ENCODE peak calls at places on chromosomes 4 and X, in four cellular contexts. One of them, this sample, is unnamed.

GRCh38 chrX:148412006-148412405 is 88.4 kb upstream of the AFF2 start:
- DNase-seq in thoracic aorta: no peak
- DNase-seq in heart left ventricle: no peak
- DNase-seq in stomach: no peak
- DNase-seq in this sample: no peak

GRCh38 chr4:98633159-98633558 is 25.3 kb downstream of the TSPAN5 start:
- DNase-seq in thoracic aorta: no peak
- DNase-seq in heart left ventricle: no peak
- DNase-seq in stomach: no peak
- DNase-seq in this sample: no peak

GRCh38 chr4:26298198-26298950 is 22.4 kb upstream of the RBPJ start:
- DNase-seq in thoracic aorta: no peak
- DNase-seq in heart left ventricle: no peak
- DNase-seq in stomach: no peak
- DNase-seq in this sample: no peak

GRCh38 chr4:146638801-146639351 is at the start of gene POU4F2:
- DNase-seq in thoracic aorta: no peak
- DNase-seq in heart left ventricle: no peak
- DNase-seq in stomach: no peak
- DNase-seq in this sample: no peak

GRCh38 chr4:149781150-149781549 is 34.5 kb downstream of the IQCM start:
- DNase-seq in thoracic aorta: no peak
- DNase-seq in heart left ventricle: no peak
- DNase-seq in stomach: no peak
- DNase-seq in this sample: no peak

GRCh38 chrX:117840645-117841044 is 276.0 kb downstream of the KLHL13 start:
- DNase-seq in thoracic aorta: no peak
- DNase-seq in heart left ventricle: no peak
- DNase-seq in stomach: no peak
- DNase-seq in this sample: no peak

GRCh38 chr4:110515676-110516075 is 39.7 kb downstream of the ENPEP start:
- DNase-seq in thoracic aorta: no peak
- DNase-seq in heart left ventricle: no peak
- DNase-seq in stomach: no peak
- DNase-seq in this sample: no peak

GRCh38 chr4:13640149-13640671 is 12.7 kb upstream of the BOD1L1 start:
- DNase-seq in thoracic aorta: no peak
- DNase-seq in heart left ventricle: no peak
- DNase-seq in stomach: no peak
- DNase-seq in this sample: no peak

GRCh38 chrX:152025656-152026440 is 51.4 kb upstream of the GABRE start:
- DNase-seq in thoracic aorta: no peak
- DNase-seq in heart left ventricle: no peak
- DNase-seq in stomach: no peak
- DNase-seq in this sample: no peak

GRCh38 chr4:127503111-127503510 is 129.6 kb upstream of the INTU start:
- DNase-seq in thoracic aorta: no peak
- DNase-seq in heart left ventricle: no peak
- DNase-seq in stomach: no peak
- DNase-seq in this sample: no peak

GRCh38 chr4:143358419-143358818 is 21.7 kb downstream of the GAB1 start:
- DNase-seq in thoracic aorta: no peak
- DNase-seq in heart left ventricle: no peak
- DNase-seq in stomach: no peak
- DNase-seq in this sample: no peak

GRCh38 chrX:101931104-101931493 is 728 bp downstream of the ZMAT1 start:
- DNase-seq in thoracic aorta: no peak
- DNase-seq in heart left ventricle: no peak
- DNase-seq in stomach: no peak
- DNase-seq in this sample: no peak

GRCh38 chr4:7226993-7227392 is 34.7 kb downstream of the SORCS2 start:
- DNase-seq in thoracic aorta: no peak
- DNase-seq in heart left ventricle: no peak
- DNase-seq in stomach: no peak
- DNase-seq in this sample: no peak

GRCh38 chr4:39054497-39054896 is 7.5 kb upstream of the KLHL5 start:
- DNase-seq in thoracic aorta: no peak
- DNase-seq in heart left ventricle: no peak
- DNase-seq in stomach: no peak
- DNase-seq in this sample: no peak

GRCh38 chr4:153603258-153603657 is 80.8 kb upstream of the TLR2 start:
- DNase-seq in thoracic aorta: no peak
- DNase-seq in heart left ventricle: no peak
- DNase-seq in stomach: no peak
- DNase-seq in this sample: no peak

GRCh38 chr4:6701371-6701770 is 7.7 kb downstream of the S100P start:
- DNase-seq in thoracic aorta: no peak
- DNase-seq in heart left ventricle: no peak
- DNase-seq in stomach: no peak
- DNase-seq in this sample: no peak

GRCh38 chrX:134631404-134632346 is 26.6 kb downstream of the PLAC1 start:
- DNase-seq in thoracic aorta: no peak
- DNase-seq in heart left ventricle: no peak
- DNase-seq in stomach: no peak
- DNase-seq in this sample: no peak

GRCh38 chr4:169369634-169370033 is 98.9 kb upstream of the SH3RF1 start:
- DNase-seq in thoracic aorta: no peak
- DNase-seq in heart left ventricle: no peak
- DNase-seq in stomach: no peak
- DNase-seq in this sample: no peak

GRCh38 chr4:186554890-186555827 is at the start of gene MTNR1A:
- DNase-seq in thoracic aorta: no peak
- DNase-seq in heart left ventricle: no peak
- DNase-seq in stomach: no peak
- DNase-seq in this sample: peak
- TF ChIP-seq CTCF in thoracic aorta: no peak
- TF ChIP-seq CTCF in heart left ventricle: no peak
- TF ChIP-seq CTCF in stomach: no peak
- TF ChIP-seq CTCF in this sample: peak

GRCh38 chrX:97132654-97133415 is 249.1 kb downstream of the RPA4 start:
- DNase-seq in thoracic aorta: no peak
- DNase-seq in heart left ventricle: no peak
- DNase-seq in stomach: no peak
- DNase-seq in this sample: no peak

GRCh38 chrX:97126020-97126419 is 242.3 kb downstream of the RPA4 start:
- DNase-seq in thoracic aorta: no peak
- DNase-seq in heart left ventricle: no peak
- DNase-seq in stomach: no peak
- DNase-seq in this sample: no peak

GRCh38 chrX:97131886-97132285 is 248.2 kb downstream of the RPA4 start:
- DNase-seq in thoracic aorta: no peak
- DNase-seq in heart left ventricle: no peak
- DNase-seq in stomach: no peak
- DNase-seq in this sample: no peak
- TF ChIP-seq CTCF in thoracic aorta: no peak
- TF ChIP-seq CTCF in heart left ventricle: no peak
- TF ChIP-seq CTCF in stomach: no peak
- TF ChIP-seq CTCF in this sample: no peak

GRCh38 chrX:84170931-84171330 is 17.1 kb downstream of the RPS6KA6 start:
- DNase-seq in thoracic aorta: no peak
- DNase-seq in heart left ventricle: no peak
- DNase-seq in stomach: no peak
- DNase-seq in this sample: no peak

GRCh38 chrX:84162401-84162800 is 25.6 kb downstream of the RPS6KA6 start:
- DNase-seq in thoracic aorta: no peak
- DNase-seq in heart left ventricle: no peak
- DNase-seq in stomach: no peak
- DNase-seq in this sample: no peak

GRCh38 chrX:84168574-84168973 is 19.4 kb downstream of the RPS6KA6 start:
- DNase-seq in thoracic aorta: no peak
- DNase-seq in heart left ventricle: no peak
- DNase-seq in stomach: no peak
- DNase-seq in this sample: no peak

GRCh38 chrX:84165716-84166115 is 22.3 kb downstream of the RPS6KA6 start:
- DNase-seq in thoracic aorta: no peak
- DNase-seq in heart left ventricle: no peak
- DNase-seq in stomach: no peak
- DNase-seq in this sample: no peak

DNA sequence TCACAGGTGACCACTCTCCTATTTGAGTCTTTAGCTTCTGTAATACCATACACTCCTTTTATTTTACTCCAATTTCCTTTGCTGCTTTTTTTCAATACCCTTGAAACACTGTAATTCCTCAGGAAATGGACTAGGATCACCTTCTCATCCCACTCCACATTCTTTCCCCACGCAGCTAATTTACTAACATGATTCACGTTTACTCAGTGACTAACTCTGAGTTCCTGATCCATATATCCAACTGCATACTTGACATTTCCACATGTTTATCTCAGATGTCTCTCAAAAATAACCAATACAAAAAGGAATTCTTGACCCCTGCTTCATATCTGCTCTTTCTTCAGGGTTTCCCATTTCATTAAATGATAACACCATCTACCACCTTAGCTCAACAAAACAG is 19.9 kb downstream of the RPS6KA6 start:
- DNase-seq in thoracic aorta: no peak
- DNase-seq in heart left ventricle: no peak
- DNase-seq in stomach: no peak
- DNase-seq in this sample: no peak
- TF ChIP-seq CTCF in thoracic aorta: no peak
- TF ChIP-seq CTCF in heart left ventricle: no peak
- TF ChIP-seq CTCF in stomach: no peak
- TF ChIP-seq CTCF in this sample: no peak

DNA sequence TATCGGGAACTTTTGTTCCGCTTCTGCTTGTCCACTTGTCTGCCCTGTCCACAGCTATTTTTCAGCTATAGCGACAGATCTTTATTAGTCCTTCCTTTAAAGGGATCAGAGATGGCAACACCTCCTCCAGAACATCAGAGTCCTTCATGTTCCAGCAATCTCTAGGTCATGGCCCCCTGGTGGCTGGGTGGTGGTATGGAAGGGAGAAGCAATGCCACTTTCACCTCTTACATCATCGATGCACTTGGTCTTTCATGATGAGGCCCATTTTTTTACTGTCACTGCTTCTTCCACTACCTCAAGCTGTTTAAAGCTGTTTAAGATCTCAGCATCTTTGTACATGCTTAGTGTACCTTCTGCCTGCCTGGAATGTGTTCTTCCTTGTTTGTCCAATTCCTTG is 106.7 kb downstream of the ARHGAP6 start:
- DNase-seq in thoracic aorta: no peak
- DNase-seq in heart left ventricle: no peak
- DNase-seq in stomach: peak
- DNase-seq in this sample: peak
- TF ChIP-seq CTCF in thoracic aorta: no peak
- TF ChIP-seq CTCF in heart left ventricle: no peak
- TF ChIP-seq CTCF in stomach: no peak
- TF ChIP-seq CTCF in this sample: peak

GRCh38 chr4:4509521-4509920 is 32.3 kb downstream of the STX18 start:
- DNase-seq in thoracic aorta: no peak
- DNase-seq in heart left ventricle: no peak
- DNase-seq in stomach: no peak
- DNase-seq in this sample: no peak

GRCh38 chr4:4504783-4505182 is 37.1 kb downstream of the STX18 start:
- DNase-seq in thoracic aorta: no peak
- DNase-seq in heart left ventricle: no peak
- DNase-seq in stomach: no peak
- DNase-seq in this sample: no peak

GRCh38 chr4:4506961-4507360 is 34.9 kb downstream of the STX18 start:
- DNase-seq in thoracic aorta: no peak
- DNase-seq in heart left ventricle: no peak
- DNase-seq in stomach: no peak
- DNase-seq in this sample: no peak

GRCh38 chr4:4507403-4507802 is 34.4 kb downstream of the STX18 start:
- DNase-seq in thoracic aorta: no peak
- DNase-seq in heart left ventricle: no peak
- DNase-seq in stomach: no peak
- DNase-seq in this sample: no peak

DNA sequence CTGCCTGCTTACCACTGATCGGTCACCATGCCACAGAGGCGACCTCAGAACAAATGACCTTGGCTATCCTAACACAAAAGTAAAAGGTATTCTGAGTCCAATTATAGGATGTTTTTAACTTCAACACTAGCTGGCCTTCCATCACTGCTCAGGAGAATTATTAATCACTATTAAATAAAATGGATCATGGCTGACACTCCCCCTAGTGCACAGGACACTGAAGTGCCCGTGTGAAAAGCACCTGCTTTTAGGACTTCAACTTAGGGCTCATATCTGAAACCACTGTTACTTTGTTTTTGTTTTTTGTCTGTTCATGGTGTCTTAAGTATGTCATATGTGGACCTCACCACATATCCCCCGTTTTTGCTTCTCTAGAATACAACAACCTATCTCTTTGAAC is 33.9 kb downstream of the STX18 start:
- DNase-seq in thoracic aorta: no peak
- DNase-seq in heart left ventricle: no peak
- DNase-seq in stomach: no peak
- DNase-seq in this sample: peak
- TF ChIP-seq CTCF in thoracic aorta: no peak
- TF ChIP-seq CTCF in heart left ventricle: peak
- TF ChIP-seq CTCF in stomach: peak
- TF ChIP-seq CTCF in this sample: peak

DNA sequence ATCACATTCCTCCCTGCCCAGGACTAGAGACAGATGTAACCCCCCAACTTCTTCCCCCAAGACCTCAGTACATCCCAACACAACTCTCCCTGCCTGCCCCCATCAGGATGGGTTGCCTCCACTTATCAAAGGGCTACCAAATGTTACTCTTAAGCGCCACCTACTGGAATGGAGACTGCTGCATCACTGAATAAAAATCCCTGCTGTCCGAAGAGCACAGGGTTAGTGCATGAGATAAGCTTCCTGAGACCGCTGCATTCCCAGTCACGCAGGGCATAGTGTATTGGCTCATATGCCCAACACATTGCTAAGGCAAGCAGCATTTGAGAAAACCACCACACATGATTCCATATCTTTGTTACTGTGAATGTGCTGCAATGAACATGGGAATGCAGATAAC is 544.5 kb downstream of the PPP4R3C start:
- DNase-seq in thoracic aorta: no peak
- DNase-seq in heart left ventricle: no peak
- DNase-seq in stomach: no peak
- DNase-seq in this sample: no peak
- TF ChIP-seq CTCF in thoracic aorta: peak
- TF ChIP-seq CTCF in heart left ventricle: no peak
- TF ChIP-seq CTCF in stomach: no peak
- TF ChIP-seq CTCF in this sample: peak

This sample was measured in Calu3.